ENCODE peak calls at places on chromosome 6, in four cellular contexts. One of them, this sample, is unnamed.
A peak's percentile ranks its signal among the peaks of the same experiment; 100 is the strongest.

GRCh38 chr6:48472121-48472520 is 361.1 kb upstream of the PTCHD4 start:
- DNase-seq in aorta: no peak
- DNase-seq in hepatocyte: no peak
- DNase-seq in cardiac muscle cell: peak; percentile 78
- DNase-seq in this sample: no peak

GRCh38 chr6:169977434-169978265 is 226.2 kb downstream of the ERMARD start:
- DNase-seq in cardiac muscle cell: no peak
- DNase-seq in hepatocyte: no peak
- DNase-seq in aorta: peak; percentile 38
- DNase-seq in this sample: no peak

GRCh38 chr6:35146453-35146852 is 5.3 kb upstream of the TCP11 start:
- DNase-seq in cardiac muscle cell: peak; percentile 54
- DNase-seq in hepatocyte: peak; percentile 76
- DNase-seq in aorta: peak; percentile 67
- DNase-seq in this sample: peak; percentile 37

GRCh38 chr6:10412948-10413849 is 1.7 kb downstream of the TFAP2A start:
- DNase-seq in cardiac muscle cell: no peak
- DNase-seq in aorta: no peak
- DNase-seq in hepatocyte: peak; percentile 67
- DNase-seq in this sample: peak; percentile 21

GRCh38 chr6:43831211-43831610 is 61.2 kb downstream of the VEGFA start:
- DNase-seq in aorta: no peak
- DNase-seq in hepatocyte: peak; percentile 68
- DNase-seq in cardiac muscle cell: no peak
- DNase-seq in this sample: no peak

GRCh38 chr6:153511896-153512496 is 380.9 kb upstream of the RGS17 start:
- DNase-seq in hepatocyte: peak; percentile 53
- DNase-seq in cardiac muscle cell: peak; percentile 49
- DNase-seq in aorta: no peak
- DNase-seq in this sample: peak; percentile 45

GRCh38 chr6:40350193-40350941 is 236.8 kb downstream of the LRFN2 start:
- DNase-seq in cardiac muscle cell: no peak
- DNase-seq in aorta: no peak
- DNase-seq in hepatocyte: no peak
- DNase-seq in this sample: no peak

GRCh38 chr6:107490568-107491058 is 696 bp downstream of the SOBP start:
- DNase-seq in aorta: no peak
- DNase-seq in hepatocyte: peak; percentile 27
- DNase-seq in cardiac muscle cell: no peak
- DNase-seq in this sample: peak; percentile 24

GRCh38 chr6:44431118-44431725 is 43.7 kb downstream of the CDC5L start:
- DNase-seq in hepatocyte: peak; percentile 66
- DNase-seq in aorta: no peak
- DNase-seq in cardiac muscle cell: peak; percentile 82
- DNase-seq in this sample: peak; percentile 55

GRCh38 chr6:153090241-153090930 is 40.7 kb downstream of the RGS17 start:
- DNase-seq in aorta: no peak
- DNase-seq in hepatocyte: no peak
- DNase-seq in cardiac muscle cell: peak; percentile 83
- DNase-seq in this sample: no peak

GRCh38 chr6:40330301-40330721 is 256.9 kb downstream of the LRFN2 start:
- DNase-seq in hepatocyte: no peak
- DNase-seq in cardiac muscle cell: no peak
- DNase-seq in aorta: no peak
- DNase-seq in this sample: no peak

GRCh38 chr6:131982740-131983259 is 31.6 kb upstream of the CCN2 start:
- DNase-seq in hepatocyte: no peak
- DNase-seq in aorta: no peak
- DNase-seq in cardiac muscle cell: peak; percentile 79
- DNase-seq in this sample: no peak

GRCh38 chr6:169568314-169569087 is 133.3 kb downstream of the WDR27 start:
- DNase-seq in hepatocyte: no peak
- DNase-seq in cardiac muscle cell: no peak
- DNase-seq in aorta: no peak
- DNase-seq in this sample: no peak

GRCh38 chr6:70062010-70062409 is 195.7 kb downstream of the COL19A1 start:
- DNase-seq in hepatocyte: no peak
- DNase-seq in aorta: no peak
- DNase-seq in cardiac muscle cell: no peak
- DNase-seq in this sample: no peak

GRCh38 chr6:166056637-166057036 is 111.0 kb downstream of the TBXT start:
- DNase-seq in hepatocyte: no peak
- DNase-seq in aorta: peak; percentile 70
- DNase-seq in cardiac muscle cell: peak; percentile 96
- DNase-seq in this sample: no peak

GRCh38 chr6:1439349-1439748 is 50.0 kb downstream of the FOXF2 start:
- DNase-seq in cardiac muscle cell: peak; percentile 33
- DNase-seq in aorta: no peak
- DNase-seq in hepatocyte: no peak
- DNase-seq in this sample: no peak

GRCh38 chr6:153312633-153313032 is 181.6 kb upstream of the RGS17 start:
- DNase-seq in hepatocyte: peak; percentile 52
- DNase-seq in aorta: peak; percentile 57
- DNase-seq in cardiac muscle cell: peak; percentile 68
- DNase-seq in this sample: peak; percentile 26

DNA sequence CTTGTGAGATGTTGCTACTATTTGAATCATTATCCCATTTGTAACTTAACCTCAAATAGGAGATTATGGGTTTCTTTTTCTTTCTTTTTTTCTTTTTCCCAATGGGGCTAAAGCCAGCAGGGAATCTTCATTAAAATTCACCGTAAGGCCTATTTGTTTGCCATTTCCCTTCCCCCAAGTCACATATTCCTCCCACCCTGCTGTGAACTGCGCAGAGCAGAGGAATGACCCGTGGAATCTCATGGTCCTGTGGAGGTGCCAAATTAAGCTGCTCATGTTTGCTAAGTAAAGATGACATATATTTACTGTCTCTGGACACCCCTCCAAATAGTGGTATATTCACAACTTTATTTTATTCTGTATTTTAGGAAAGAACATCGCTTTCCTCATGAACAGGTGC is 699.3 kb downstream of the RNF144B start:
- DNase-seq in aorta: no peak
- DNase-seq in cardiac muscle cell: no peak
- DNase-seq in hepatocyte: no peak
- DNase-seq in this sample: no peak
- H3K9me3 ChIP-seq in aorta: no peaks in the 10 kb centered on the region
- H3K9me3 ChIP-seq in cardiac muscle cell: no peaks in the 10 kb centered on the region
- H3K9me3 ChIP-seq in hepatocyte: no peaks in the 10 kb centered on the region
- H3K9me3 ChIP-seq in this sample: no peaks in the 10 kb centered on the region

GRCh38 chr6:19515939-19516338 is 321.2 kb upstream of the ID4 start:
- DNase-seq in cardiac muscle cell: no peak
- DNase-seq in hepatocyte: no peak
- DNase-seq in aorta: no peak
- DNase-seq in this sample: no peak
- H3K9me3 ChIP-seq in cardiac muscle cell: peaks cover 2% of the 10 kb centered on the region
- H3K9me3 ChIP-seq in hepatocyte: no peaks in the 10 kb centered on the region
- H3K9me3 ChIP-seq in aorta: peaks cover 3% of the 10 kb centered on the region
- H3K9me3 ChIP-seq in this sample: peaks cover 15% of the 10 kb centered on the region

DNA sequence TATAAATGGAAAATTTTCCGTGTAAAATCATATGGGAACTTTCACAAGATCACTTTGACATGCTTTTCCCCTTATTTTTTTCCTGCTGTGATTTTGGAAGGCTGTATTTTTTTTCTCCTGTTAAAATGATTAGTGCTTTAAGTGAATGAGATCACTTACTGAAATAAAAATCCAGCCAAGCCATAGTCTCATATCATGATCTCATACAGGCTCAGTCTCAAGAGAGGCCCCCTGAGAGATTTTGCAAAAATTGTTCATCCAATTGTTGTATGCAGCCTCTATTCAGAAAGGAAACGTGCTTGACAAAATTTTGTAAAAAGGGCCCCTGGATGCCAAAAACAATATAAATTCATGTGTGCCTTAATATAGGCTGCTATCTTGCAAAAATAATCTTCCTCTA is 528.2 kb downstream of the HDGFL1 start:
- DNase-seq in aorta: no peak
- DNase-seq in hepatocyte: no peak
- DNase-seq in cardiac muscle cell: no peak
- DNase-seq in this sample: no peak
- H3K9me3 ChIP-seq in aorta: no peaks in the 10 kb centered on the region
- H3K9me3 ChIP-seq in hepatocyte: no peaks in the 10 kb centered on the region
- H3K9me3 ChIP-seq in cardiac muscle cell: no peaks in the 10 kb centered on the region
- H3K9me3 ChIP-seq in this sample: no peaks in the 10 kb centered on the region

GRCh38 chr6:72217626-72218025 is 331.3 kb downstream of the RIMS1 start:
- DNase-seq in cardiac muscle cell: no peak
- DNase-seq in aorta: no peak
- DNase-seq in hepatocyte: no peak
- DNase-seq in this sample: no peak
- H3K9me3 ChIP-seq in cardiac muscle cell: no peaks in the 10 kb centered on the region
- H3K9me3 ChIP-seq in aorta: peaks cover 1% of the 10 kb centered on the region
- H3K9me3 ChIP-seq in hepatocyte: no peaks in the 10 kb centered on the region
- H3K9me3 ChIP-seq in this sample: no peaks in the 10 kb centered on the region

GRCh38 chr6:148650941-148651540 is 95.8 kb upstream of the UST start:
- DNase-seq in hepatocyte: no peak
- DNase-seq in cardiac muscle cell: peak; percentile 38
- DNase-seq in aorta: no peak
- DNase-seq in this sample: no peak
- H3K9me3 ChIP-seq in hepatocyte: no peaks in the 10 kb centered on the region
- H3K9me3 ChIP-seq in cardiac muscle cell: peaks cover 3% of the 10 kb centered on the region
- H3K9me3 ChIP-seq in aorta: no peaks in the 10 kb centered on the region
- H3K9me3 ChIP-seq in this sample: peaks cover 29% of the 10 kb centered on the region

GRCh38 chr6:156579564-156579963 is 197.6 kb upstream of the ARID1B start:
- DNase-seq in aorta: no peak
- DNase-seq in hepatocyte: no peak
- DNase-seq in cardiac muscle cell: no peak
- DNase-seq in this sample: no peak
- H3K9me3 ChIP-seq in aorta: peaks cover 9% of the 10 kb centered on the region
- H3K9me3 ChIP-seq in hepatocyte: peaks cover 11% of the 10 kb centered on the region
- H3K9me3 ChIP-seq in cardiac muscle cell: no peaks in the 10 kb centered on the region
- H3K9me3 ChIP-seq in this sample: peaks cover 50% of the 10 kb centered on the region

GRCh38 chr6:123168892-123169851 is 173.1 kb downstream of the CLVS2 start:
- DNase-seq in cardiac muscle cell: no peak
- DNase-seq in aorta: no peak
- DNase-seq in hepatocyte: no peak
- DNase-seq in this sample: no peak
- H3K9me3 ChIP-seq in cardiac muscle cell: no peaks in the 10 kb centered on the region
- H3K9me3 ChIP-seq in aorta: no peaks in the 10 kb centered on the region
- H3K9me3 ChIP-seq in hepatocyte: no peaks in the 10 kb centered on the region
- H3K9me3 ChIP-seq in this sample: no peaks in the 10 kb centered on the region

GRCh38 chr6:130033999-130034814 is 15.8 kb downstream of the L3MBTL3 start:
- DNase-seq in hepatocyte: peak; percentile 54
- DNase-seq in aorta: no peak
- DNase-seq in cardiac muscle cell: peak; percentile 79
- DNase-seq in this sample: no peak

GRCh38 chr6:130034815-130035146 is 16.4 kb downstream of the L3MBTL3 start:
- DNase-seq in cardiac muscle cell: no peak
- DNase-seq in aorta: no peak
- DNase-seq in hepatocyte: no peak
- DNase-seq in this sample: no peak

GRCh38 chr6:130029163-130029562 is 10.8 kb downstream of the L3MBTL3 start:
- DNase-seq in aorta: no peak
- DNase-seq in cardiac muscle cell: no peak
- DNase-seq in hepatocyte: no peak
- DNase-seq in this sample: no peak

GRCh38 chr6:130035211-130035610 is 16.8 kb downstream of the L3MBTL3 start:
- DNase-seq in aorta: no peak
- DNase-seq in cardiac muscle cell: no peak
- DNase-seq in hepatocyte: no peak
- DNase-seq in this sample: no peak

GRCh38 chr6:130032758-130033323 is 14.5 kb downstream of the L3MBTL3 start:
- DNase-seq in hepatocyte: no peak
- DNase-seq in aorta: no peak
- DNase-seq in cardiac muscle cell: no peak
- DNase-seq in this sample: no peak
- H3K9me3 ChIP-seq in hepatocyte: no peaks in the 10 kb centered on the region
- H3K9me3 ChIP-seq in aorta: no peaks in the 10 kb centered on the region
- H3K9me3 ChIP-seq in cardiac muscle cell: no peaks in the 10 kb centered on the region
- H3K9me3 ChIP-seq in this sample: no peaks in the 10 kb centered on the region

GRCh38 chr6:106133040-106133439 is 46.9 kb downstream of the PRDM1 start:
- DNase-seq in hepatocyte: no peak
- DNase-seq in aorta: no peak
- DNase-seq in cardiac muscle cell: no peak
- DNase-seq in this sample: no peak
- H3K9me3 ChIP-seq in hepatocyte: no peaks in the 10 kb centered on the region
- H3K9me3 ChIP-seq in aorta: no peaks in the 10 kb centered on the region
- H3K9me3 ChIP-seq in cardiac muscle cell: no peaks in the 10 kb centered on the region
- H3K9me3 ChIP-seq in this sample: no peaks in the 10 kb centered on the region